ENCODE peak calls at places on chromosomes 13 and 19, in ten cellular contexts. L is retina; D is mucosa of descending colon; U is activated gamma-delta T cell treated with Interleukin-2 at 50 U/mL for 16 hours; A is stimulated activated CD8-positive, alpha-beta memory T cell treated with anti-CD3 and anti-CD28 coated beads, Interleukin-7, amount 100 ng/mL, for 1 hour; P is stimulated activated CD4-positive, alpha-beta T cell treated with anti-CD3 and anti-CD28 coated beads, Interleukin-1b, Interleukin-23, amount 100 ng/mL, for 1 hour; F is NCI-H774; T is ELF-1; O is activated T-helper 1 cell treated with anti-CD3 and anti-CD28 coated beads, Interleukin-2, amount 50 U/mL, for 16 hours; I is PC-3. V is an unnamed sample.

GRCh38 chr19:56110515-56111448 is 10.3 kb downstream of the ZNF787 start:
- DNase-seq in I (no peak), A (no peak), L (peak; percentile 55), U (no peak), O (no peak), D (peak; percentile 78), F (no peak), T (peak; percentile 69), P (no peak), V (no peak)

GRCh38 chr13:49690133-49690989 is 925 bp downstream of the EBPL start:
- DNase-seq in A (no peak), P (no peak), U (no peak), L (no peak), D (no peak), I (peak; percentile 67), O (no peak), F (no peak), T (no peak), V (peak; percentile 42)

GRCh38 chr13:74434782-74435181 is 300.6 kb upstream of the KLF12 start:
- DNase-seq in A (no peak), F (no peak), T (no peak), P (no peak), L (no peak), U (no peak), D (no peak), I (no peak), O (no peak), V (no peak)

GRCh38 chr19:3079578-3079977 is 14.6 kb upstream of the GNA11 start:
- DNase-seq in P (no peak), U (no peak), L (no peak), F (no peak), D (no peak), T (no peak), A (no peak), O (no peak), I (no peak), V (no peak)

GRCh38 chr19:7975037-7975436 is 30.4 kb downstream of the ELAVL1 start:
- DNase-seq in L (no peak), U (no peak), F (no peak), D (peak; percentile 23), I (no peak), A (no peak), P (no peak), T (no peak), O (no peak), V (no peak)

GRCh38 chr19:45960595-45961235 is 12.9 kb downstream of the NOVA2 start:
- DNase-seq in D (no peak), I (no peak), L (peak; percentile 47), O (no peak), F (peak; percentile 16), A (no peak), P (no peak), U (no peak), T (peak; percentile 36), V (no peak)

GRCh38 chr19:2567996-2568395 is 92.1 kb downstream of the GADD45B start:
- DNase-seq in T (no peak), U (no peak), O (no peak), I (no peak), F (no peak), L (no peak), A (no peak), P (no peak), D (no peak), V (no peak)

GRCh38 chr19:4717966-4718701 is 5.5 kb downstream of the DPP9 start:
- DNase-seq in D (no peak), P (no peak), U (no peak), O (no peak), I (no peak), L (no peak), F (no peak), T (no peak), A (no peak), V (no peak)

GRCh38 chr13:111852701-111853100 is 214.2 kb upstream of the SOX1 start:
- DNase-seq in L (no peak), A (no peak), P (no peak), I (no peak), F (peak; percentile 90), O (no peak), T (no peak), D (no peak), U (no peak), V (no peak)

GRCh38 chr19:15303105-15303780 is 29.1 kb downstream of the BRD4 start:
- DNase-seq in U (no peak), T (no peak), A (no peak), O (no peak), L (no peak), F (no peak), P (no peak), D (no peak), I (peak; percentile 45), V (no peak)

GRCh38 chr19:55494172-55494761 is 6.0 kb downstream of the SSC5D start:
- DNase-seq in A (no peak), P (no peak), F (no peak), T (no peak), L (no peak), D (no peak), U (no peak), I (no peak), O (no peak), V (no peak)

GRCh38 chr13:73204916-73205315 is 146.1 kb downstream of the KLF5 start:
- DNase-seq in U (no peak), D (no peak), O (no peak), P (no peak), A (no peak), F (no peak), L (no peak), I (no peak), T (no peak), V (no peak)

GRCh38 chr13:79724348-79725103 is 243.6 kb downstream of the NDFIP2 start:
- DNase-seq in P (no peak), D (no peak), U (no peak), I (peak; percentile 8), T (no peak), O (no peak), F (no peak), L (no peak), A (no peak), V (no peak)

GRCh38 chr13:101449971-101450748 is 2.3 kb upstream of the ITGBL1 start:
- DNase-seq in T (no peak), A (no peak), O (no peak), D (no peak), L (no peak), P (no peak), I (peak; percentile 93), U (no peak), F (no peak), V (no peak)

GRCh38 chr13:114106991-114107685 is 25.3 kb downstream of the RASA3 start:
- DNase-seq in U (no peak), F (no peak), A (no peak), T (no peak), L (no peak), D (peak; percentile 49), O (no peak), P (no peak), I (no peak), V (no peak)

GRCh38 chr13:77062097-77062496 is 35.1 kb upstream of the FBXL3 start:
- DNase-seq in T (no peak), O (no peak), I (peak; percentile 5), L (no peak), D (no peak), A (no peak), P (no peak), F (no peak), U (no peak), V (no peak)

GRCh38 chr19:14369399-14370168 is 11.7 kb upstream of the ADGRE5 start:
- DNase-seq in D (peak; percentile 72), T (no peak), F (no peak), L (no peak), A (peak; percentile 67), O (peak; percentile 85), P (peak; percentile 70), I (no peak), U (peak; percentile 77), V (no peak)

GRCh38 chr13:52644108-52644507 is 1.9 kb downstream of the HNRNPA1L2 start:
- DNase-seq in I (peak; percentile 35), D (no peak), U (no peak), P (no peak), O (no peak), L (no peak), A (no peak), T (no peak), F (no peak), V (no peak)

GRCh38 chr13:107043016-107043957 is 475.4 kb upstream of the ARGLU1 start:
- DNase-seq in A (no peak), O (no peak), L (no peak), F (no peak), P (no peak), I (no peak), D (no peak), U (no peak), T (no peak), V (no peak)

GRCh38 chr19:38564981-38565685 is 52.6 kb downstream of the MAP4K1 start:
- DNase-seq in L (peak; percentile 51), U (peak; percentile 19), O (no peak), F (no peak), T (no peak), A (no peak), D (no peak), P (no peak), I (no peak), V (no peak)

GRCh38 chr19:11949201-11949600 is 15.6 kb upstream of the ZNF763 start:
- DNase-seq in L (no peak), P (no peak), D (no peak), T (peak; percentile 13), O (no peak), A (no peak), I (no peak), U (no peak), F (no peak), V (no peak)

GRCh38 chr13:38879278-38879677 is 111.4 kb downstream of the STOML3 start:
- DNase-seq in T (no peak), L (no peak), P (no peak), U (no peak), I (no peak), D (no peak), A (no peak), F (no peak), O (no peak), V (no peak)

GRCh38 chr19:4575267-4575793 is 15.8 kb upstream of the SEMA6B start:
- DNase-seq in L (no peak), U (no peak), P (no peak), A (no peak), O (no peak), F (no peak), T (peak; percentile 94), D (no peak), I (peak; percentile 90), V (no peak)

GRCh38 chr19:11479090-11479469 is 1.8 kb downstream of the ELAVL3 start:
- DNase-seq in A (no peak), P (no peak), D (no peak), U (no peak), I (no peak), F (no peak), L (peak; percentile 58), O (no peak), T (no peak), V (no peak)

GRCh38 chr13:95479706-95480105 is 72.8 kb upstream of the CLDN10 start:
- DNase-seq in A (no peak), D (no peak), O (no peak), P (no peak), T (no peak), I (no peak), U (no peak), L (no peak), F (no peak), V (no peak)

GRCh38 chr19:13961826-13962737 is 9.8 kb downstream of the DCAF15 start:
- DNase-seq in L (no peak), D (peak; percentile 46), F (no peak), O (no peak), U (no peak), A (no peak), T (peak; percentile 52), P (no peak), I (no peak), V (no peak)

GRCh38 chr19:708154-709141 is at the start of gene PALM:
- DNase-seq in O (no peak), I (peak; percentile 15), U (no peak), A (no peak), D (no peak), F (no peak), L (peak; percentile 76), P (no peak), T (peak; percentile 41), V (peak; percentile 41)

GRCh38 chr13:110716235-110716505 is 2.7 kb downstream of the ING1 start:
- DNase-seq in P (no peak), T (no peak), I (peak; percentile 40), D (no peak), L (no peak), O (no peak), A (no peak), U (no peak), F (no peak), V (no peak)